ENCODE peak calls at places on chromosomes 7 and 10, in eight cellular contexts. T, U, F, Y, Q, B, O and M are unnamed samples.

GRCh38 chr7:107319724-107320228 is 150.1 kb upstream of the GPR22 start:
- DNase-seq in Q (no peak), O (no peak), Y (no peak), B (no peak), U (no peak), T (no peak), F (no peak), M (no peak)

GRCh38 chr7:74059681-74060588 is 23.7 kb upstream of the LIMK1 start:
- DNase-seq in T (no peak), B (no peak), U (no peak), O (no peak), Y (peak; percentile 86), F (no peak), Q (no peak), M (no peak)

GRCh38 chr10:521844-522243 is 167.6 kb downstream of the DIP2C start:
- DNase-seq in O (no peak), Q (no peak), T (peak; percentile 41), Y (no peak), B (no peak), F (peak; percentile 69), U (no peak), M (no peak)

GRCh38 chr10:21398549-21399345 is 126.7 kb downstream of the SKIDA1 start:
- DNase-seq in O (no peak), U (no peak), F (no peak), Q (peak; percentile 88), Y (peak; percentile 82), T (peak; percentile 79), B (no peak), M (no peak)

GRCh38 chr7:29946428-29947186 is 43.0 kb downstream of the SCRN1 start:
- DNase-seq in Q (peak; percentile 42), T (peak; percentile 47), U (no peak), F (no peak), Y (peak; percentile 16), B (peak; percentile 34), O (peak; percentile 65), M (no peak)

GRCh38 chr7:2404714-2405119 is 1.3 kb downstream of the CHST12 start:
- DNase-seq in Q (no peak), T (no peak), B (no peak), U (no peak), O (no peak), F (no peak), Y (no peak), M (no peak)

GRCh38 chr10:96665306-96665705 is 55.0 kb downstream of the PIK3AP1 start:
- DNase-seq in O (no peak), Q (peak; percentile 81), B (peak; percentile 64), Y (peak; percentile 23), F (no peak), T (peak; percentile 18), U (no peak), M (no peak)

GRCh38 chr10:109027534-109028185 is 895.7 kb downstream of the XPNPEP1 start:
- DNase-seq in F (no peak), T (no peak), Q (peak; percentile 3), B (no peak), O (no peak), U (no peak), Y (no peak), M (no peak)

GRCh38 chr10:16894834-16895233 is 77.6 kb upstream of the RSU1 start:
- DNase-seq in U (no peak), Y (no peak), O (no peak), T (peak; percentile 8), F (no peak), B (no peak), Q (no peak), M (no peak)

GRCh38 chr10:68327889-68328786 is 3.7 kb upstream of the HNRNPH3 start:
- DNase-seq in Q (peak; percentile 74), Y (peak; percentile 24), T (peak; percentile 80), O (no peak), F (no peak), B (peak; percentile 84), U (no peak), M (no peak)

GRCh38 chr7:44152971-44153947 is 12.1 kb upstream of the MYL7 start:
- DNase-seq in Q (no peak), Y (no peak), T (no peak), B (no peak), F (no peak), U (no peak), O (no peak), M (no peak)

GRCh38 chr7:130363156-130363847 is 17.0 kb upstream of the CPA1 start:
- DNase-seq in F (no peak), T (peak; percentile 98), U (no peak), Y (peak; percentile 99), Q (peak; percentile 98), B (peak; percentile 94), O (no peak), M (no peak)

GRCh38 chr7:100588438-100588837 is 2.3 kb downstream of the FBXO24 start:
- DNase-seq in U (no peak), T (peak; percentile 66), O (no peak), B (no peak), Y (no peak), F (no peak), Q (peak; percentile 54), M (no peak)